ENCODE peak calls at places on chromosomes 11 and 22, in eight cellular contexts. R, B, Y, Q, M, Z, T and H are unnamed samples.

GRCh38 chr11:82458777-82459176 is 274.9 kb downstream of the FAM181B start:
- DNase-seq in R (no peak), B (no peak), Y (no peak), Q (no peak), M (peak; percentile 35), Z (no peak), T (no peak), H (no peak)

GRCh38 chr11:33248416-33248957 is 8.7 kb upstream of the HIPK3 start:
- DNase-seq in R (no peak), B (no peak), Y (peak; percentile 86), Q (no peak), M (no peak), Z (peak; percentile 60), T (no peak), H (no peak)

GRCh38 chr22:44333847-44334635 is 21.3 kb upstream of the SHISAL1 start:
- DNase-seq in R (no peak), B (no peak), Y (no peak), Q (no peak), M (no peak), Z (no peak), T (no peak), H (no peak)

GRCh38 chr11:118485273-118485672 is 42.0 kb upstream of the TTC36 start:
- DNase-seq in R (no peak), B (no peak), Y (no peak), Q (no peak), M (no peak), Z (no peak), T (no peak), H (no peak)

GRCh38 chr11:117830674-117831351 is 6.3 kb upstream of the FXYD2 start:
- DNase-seq in R (peak; percentile 44), B (no peak), Y (no peak), Q (no peak), M (no peak), Z (no peak), T (no peak), H (no peak)

GRCh38 chr11:130634981-130635473 is 186.6 kb downstream of the ADAMTS15 start:
- DNase-seq in R (no peak), B (no peak), Y (peak; percentile 67), Q (peak; percentile 64), M (no peak), Z (peak; percentile 86), T (no peak), H (no peak)

GRCh38 chr22:33865248-33865647 is 55.0 kb downstream of the LARGE1 start:
- DNase-seq in R (no peak), B (no peak), Y (no peak), Q (no peak), M (no peak), Z (no peak), T (no peak), H (no peak)

GRCh38 chr11:124920870-124921609 is 2.0 kb downstream of the HEPN1 start:
- DNase-seq in R (peak; percentile 81), B (peak; percentile 76), Y (peak; percentile 56), Q (peak; percentile 53), M (peak; percentile 90), Z (peak; percentile 55), T (peak; percentile 80), H (peak; percentile 81)

DNA sequence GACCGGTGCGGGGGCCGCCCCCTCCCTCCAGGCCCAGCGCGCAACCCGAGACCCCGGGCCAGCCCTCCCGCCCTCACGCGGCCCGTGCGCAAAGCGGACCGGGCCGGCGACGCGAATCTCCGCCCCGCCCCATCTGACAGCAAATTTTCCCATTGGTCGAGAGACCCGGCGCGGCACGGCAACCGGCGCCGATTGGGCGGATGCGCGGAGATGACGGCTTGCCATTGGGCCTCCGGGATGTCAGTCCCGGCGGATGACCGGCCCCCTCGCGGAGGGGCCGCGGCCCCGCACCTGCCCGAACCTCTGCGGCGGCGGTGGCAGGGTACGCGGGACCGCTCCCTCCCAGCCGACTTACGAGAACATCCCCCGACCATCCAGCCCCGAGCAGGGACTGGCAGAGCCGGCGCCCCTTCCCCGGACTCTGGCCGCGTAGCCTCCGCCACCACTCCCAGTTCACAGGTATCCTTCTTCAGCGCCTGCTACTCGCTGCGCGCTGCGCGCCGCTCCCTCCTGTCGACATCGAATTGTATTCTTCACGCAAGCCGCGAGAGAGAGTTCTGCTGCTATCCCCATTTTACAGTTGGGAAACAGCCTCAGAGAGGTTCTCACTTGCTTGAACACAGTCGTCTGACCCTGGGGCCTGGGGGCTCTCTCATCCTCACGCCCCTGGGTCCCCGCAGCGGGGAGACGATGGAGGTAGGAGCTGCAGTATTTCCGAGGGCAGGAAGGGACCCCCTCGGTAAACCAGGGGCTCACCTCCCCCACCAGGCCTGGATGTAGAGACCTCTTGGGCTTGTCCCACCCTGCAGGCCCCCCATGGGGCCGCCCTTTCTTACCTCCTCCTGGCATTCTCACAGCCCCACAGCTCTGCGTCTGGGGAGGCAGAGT is at the start of gene ARVCF:
- DNase-seq in R (peak; percentile 96), B (peak; percentile 93), Y (peak; percentile 88), Q (peak; percentile 84), M (peak; percentile 96), Z (peak; percentile 81), T (peak; percentile 90), H (peak; percentile 96)
- TF ChIP-seq CTCF in R (peak; percentile 16), B (peak; percentile 10), Y (no peak), Q (no peak), M (no peak), Z (no peak), T (no peak), H (peak; percentile 42)

DNA sequence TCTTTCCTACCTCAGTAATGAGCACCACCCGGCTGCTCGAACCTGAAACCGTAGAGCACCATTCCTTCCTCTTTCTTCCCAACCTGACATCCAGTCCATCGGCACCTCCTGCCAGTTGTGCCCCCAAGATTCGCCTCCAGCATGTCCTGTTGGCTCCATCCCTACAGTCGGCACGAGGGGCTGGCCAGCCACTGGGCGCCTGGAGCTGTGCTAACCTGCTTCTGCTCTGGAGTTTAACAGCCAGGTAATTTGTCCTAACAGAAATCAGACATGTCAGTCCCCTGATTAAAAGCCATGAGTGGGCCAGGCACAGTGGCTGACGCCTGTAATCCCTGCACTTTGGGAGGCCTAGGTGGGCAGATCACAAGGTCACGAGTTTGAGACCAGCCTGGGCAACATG is 16.8 kb downstream of the FDX1 start:
- DNase-seq in R (no peak), B (no peak), Y (no peak), Q (no peak), M (no peak), Z (no peak), T (no peak), H (no peak)
- TF ChIP-seq CTCF in R (no peak), B (no peak), Y (no peak), Q (no peak), M (no peak), Z (no peak), T (no peak), H (no peak)

GRCh38 chr11:9651899-9652748 is 11.8 kb upstream of the SWAP70 start:
- DNase-seq in R (no peak), B (no peak), Y (no peak), Q (no peak), M (no peak), Z (no peak), T (no peak), H (no peak)

GRCh38 chr11:9643751-9644150 is 20.1 kb upstream of the SWAP70 start:
- DNase-seq in R (no peak), B (no peak), Y (no peak), Q (no peak), M (no peak), Z (no peak), T (no peak), H (no peak)

GRCh38 chr11:9642894-9643293 is 21.0 kb upstream of the SWAP70 start:
- DNase-seq in R (no peak), B (no peak), Y (no peak), Q (no peak), M (no peak), Z (no peak), T (no peak), H (no peak)

GRCh38 chr11:9651481-9651880 is 12.4 kb upstream of the SWAP70 start:
- DNase-seq in R (no peak), B (no peak), Y (no peak), Q (no peak), M (no peak), Z (no peak), T (no peak), H (no peak)

GRCh38 chr11:9646324-9646723 is 17.6 kb upstream of the SWAP70 start:
- DNase-seq in R (no peak), B (no peak), Y (no peak), Q (no peak), M (no peak), Z (no peak), T (no peak), H (no peak)
- TF ChIP-seq CTCF in R (no peak), B (no peak), Y (no peak), Q (no peak), M (no peak), Z (no peak), T (no peak), H (no peak)

GRCh38 chr11:106306942-106307341 is 229.5 kb downstream of the AASDHPPT start:
- DNase-seq in R (no peak), B (no peak), Y (no peak), Q (peak; percentile 22), M (no peak), Z (peak; percentile 33), T (no peak), H (no peak)
- TF ChIP-seq CTCF in R (no peak), B (no peak), Y (peak; percentile 22), Q (no peak), M (no peak), Z (peak; percentile 24), T (no peak), H (no peak)